ENCODE peak calls at places on chromosomes 5 and 9, in six cellular contexts. A is upper lobe of right lung, Z is osteocyte, G is cardiac muscle cell, N is psoas muscle, I is suprapubic skin. J is an unnamed sample.

GRCh38 chr5:912356-913091 is 19.8 kb downstream of the TRIP13 start:
- DNase-seq in G (peak; percentile 91), N (no peak), Z (no peak), I (no peak), A (no peak), J (no peak)

GRCh38 chr9:75390951-75391350 is 302.6 kb downstream of the OSTF1 start:
- DNase-seq in A (no peak), Z (no peak), I (no peak), G (no peak), N (no peak), J (no peak)

GRCh38 chr9:23789529-23790254 is 36.3 kb downstream of the ELAVL2 start:
- DNase-seq in G (no peak), Z (no peak), A (no peak), N (no peak), I (no peak), J (no peak)

GRCh38 chr5:81827522-81827921 is 76.6 kb upstream of the SSBP2 start:
- DNase-seq in G (no peak), N (no peak), I (no peak), Z (no peak), A (no peak), J (no peak)

GRCh38 chr5:142235870-142236672 is 88.8 kb downstream of the SPRY4 start:
- DNase-seq in I (no peak), A (no peak), Z (no peak), N (no peak), G (no peak), J (no peak)

GRCh38 chr5:7926296-7926695 is 57.3 kb downstream of the MTRR start:
- DNase-seq in Z (no peak), I (no peak), N (no peak), A (no peak), G (peak; percentile 75), J (no peak)

GRCh38 chr9:71763752-71764332 is 4.5 kb downstream of the CEMIP2 start:
- DNase-seq in I (no peak), A (no peak), N (no peak), G (peak; percentile 39), Z (no peak), J (no peak)

GRCh38 chr9:111198936-111199335 is 131.1 kb downstream of the OR2K2 start:
- DNase-seq in I (no peak), G (peak; percentile 4), N (no peak), Z (no peak), A (no peak), J (no peak)

GRCh38 chr5:41509399-41510175 is 814 bp downstream of the PLCXD3 start:
- DNase-seq in Z (no peak), G (no peak), I (no peak), N (no peak), A (peak; percentile 31), J (no peak)

GRCh38 chr5:96752341-96753016 is 55.3 kb downstream of the ERAP1 start:
- DNase-seq in N (no peak), A (no peak), G (peak; percentile 77), I (no peak), Z (no peak), J (no peak)

GRCh38 chr5:134510970-134511795 is 14.3 kb upstream of the JADE2 start:
- DNase-seq in N (no peak), I (no peak), A (no peak), Z (no peak), G (peak; percentile 40), J (no peak)

GRCh38 chr5:13878357-13878756 is 66.1 kb downstream of the DNAH5 start:
- DNase-seq in I (no peak), A (no peak), Z (no peak), G (no peak), N (no peak), J (peak; percentile 22)

GRCh38 chr9:124869986-124870560 is 8.1 kb downstream of the ARPC5L start:
- DNase-seq in N (peak; percentile 50), I (no peak), A (peak; percentile 81), G (peak; percentile 49), Z (no peak), J (no peak)

GRCh38 chr9:76580832-76581231 is 121.8 kb downstream of the GCNT1 start:
- DNase-seq in G (no peak), Z (no peak), N (no peak), A (no peak), I (no peak), J (no peak)

GRCh38 chr5:67462150-67462549 is 265.6 kb upstream of the CD180 start:
- DNase-seq in G (no peak), A (no peak), Z (no peak), N (no peak), I (no peak), J (no peak)

GRCh38 chr5:82290005-82290404 is 11.9 kb upstream of the RPS23 start:
- DNase-seq in N (no peak), A (no peak), G (no peak), I (no peak), Z (no peak), J (no peak)

GRCh38 chr5:6615416-6615815 is 17.4 kb downstream of the NSUN2 start:
- DNase-seq in A (no peak), Z (no peak), G (no peak), I (no peak), N (no peak), J (no peak)

GRCh38 chr5:3118321-3118720 is 366.8 kb upstream of the IRX2 start:
- DNase-seq in I (no peak), N (no peak), Z (peak; percentile 63), G (no peak), A (peak; percentile 19), J (no peak)

GRCh38 chr9:89878687-89879086 is 273.9 kb downstream of the GADD45G start:
- DNase-seq in Z (peak; percentile 76), A (peak; percentile 76), I (peak; percentile 62), N (peak; percentile 83), G (no peak), J (peak; percentile 15)

GRCh38 chr5:93574939-93575241 is 6.1 kb downstream of the NR2F1-AS1 start:
- DNase-seq in Z (no peak), N (no peak), I (no peak), A (no peak), G (no peak), J (no peak)

GRCh38 chr9:121690316-121690715 is 38.9 kb downstream of the DAB2IP start:
- DNase-seq in N (no peak), Z (no peak), I (no peak), G (no peak), A (no peak), J (no peak)

GRCh38 chr9:107615325-107615724 is 125.8 kb upstream of the KLF4 start:
- DNase-seq in A (no peak), G (peak; percentile 94), I (no peak), N (no peak), Z (no peak), J (no peak)

GRCh38 chr9:105405514-105406131 is 42.2 kb upstream of the FSD1L start:
- DNase-seq in Z (no peak), A (no peak), G (no peak), I (no peak), N (no peak), J (peak; percentile 47)

GRCh38 chr5:59035681-59036080 is 452.8 kb downstream of the RAB3C start:
- DNase-seq in N (no peak), I (no peak), A (no peak), G (no peak), Z (no peak), J (no peak)

GRCh38 chr5:95647886-95648860 is 1.6 kb downstream of the RFESD start:
- DNase-seq in I (no peak), A (no peak), N (no peak), G (peak; percentile 49), Z (no peak), J (no peak)

GRCh38 chr5:98121036-98121936 is 652.2 kb upstream of the RGMB start:
- DNase-seq in I (no peak), Z (no peak), A (no peak), G (no peak), N (no peak), J (no peak)
- TF ChIP-seq CTCF in I (no peak), Z (no peak), A (no peak), G (no peak), N (no peak), J (no peak)

GRCh38 chr9:4661165-4662095 is 664 bp upstream of the PLPP6 start:
- DNase-seq in G (peak; percentile 83), A (no peak), N (no peak), I (no peak), Z (no peak), J (no peak)
- TF ChIP-seq CTCF in G (no peak), A (no peak), N (no peak), I (no peak), Z (no peak), J (no peak)

DNA sequence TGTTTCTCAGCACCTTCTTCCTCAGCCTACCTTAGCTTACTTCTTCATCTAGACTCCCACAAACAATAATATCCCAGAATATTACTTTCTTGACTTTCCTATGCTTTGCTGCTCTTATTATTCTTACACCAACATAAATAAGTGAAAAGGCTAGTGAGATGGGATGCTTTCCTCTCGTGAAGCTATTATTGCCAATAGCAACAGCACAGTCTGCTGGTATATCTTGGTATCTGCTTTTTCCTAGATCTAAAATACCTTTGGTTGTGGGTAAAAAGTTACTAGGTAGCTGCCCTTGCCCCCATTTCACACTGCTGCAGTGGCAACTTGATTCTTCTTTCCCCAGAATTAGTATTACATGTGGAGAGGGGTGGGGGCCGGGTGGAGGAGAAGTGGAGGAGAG is 26.1 kb upstream of the GLIPR2 start:
- DNase-seq in A (no peak), I (no peak), Z (no peak), N (no peak), G (peak; percentile 23), J (no peak)
- TF ChIP-seq CTCF in A (no peak), I (no peak), Z (peak; percentile 46), N (no peak), G (peak; percentile 35), J (no peak)

GRCh38 chr9:113587471-113588031 is 124.0 kb downstream of the RGS3 start:
- DNase-seq in Z (no peak), A (no peak), G (peak; percentile 61), I (no peak), N (no peak), J (peak; percentile 87)
- TF ChIP-seq CTCF in Z (peak; percentile 54), A (peak; percentile 42), G (peak; percentile 61), I (no peak), N (peak; percentile 53), J (peak; percentile 55)

GRCh38 chr9:2181794-2182193 is 166.6 kb downstream of the SMARCA2 start:
- DNase-seq in G (peak; percentile 38), Z (no peak), N (peak; percentile 27), I (no peak), A (no peak), J (peak; percentile 64)

GRCh38 chr9:2180171-2180570 is 165.0 kb downstream of the SMARCA2 start:
- DNase-seq in I (no peak), G (no peak), N (no peak), A (no peak), Z (no peak), J (no peak)

GRCh38 chr9:2180704-2181103 is 165.6 kb downstream of the SMARCA2 start:
- DNase-seq in A (no peak), Z (no peak), G (no peak), I (no peak), N (no peak), J (no peak)

GRCh38 chr9:2178034-2178734 is 163.0 kb downstream of the SMARCA2 start:
- DNase-seq in N (no peak), A (no peak), I (no peak), G (no peak), Z (no peak), J (no peak)

GRCh38 chr9:2179557-2179956 is 164.4 kb downstream of the SMARCA2 start:
- DNase-seq in G (no peak), Z (no peak), I (no peak), A (no peak), N (no peak), J (no peak)
- TF ChIP-seq CTCF in G (no peak), Z (no peak), I (no peak), A (no peak), N (no peak), J (no peak)

J was measured in glutamatergic neuron.